ENCODE peak calls at places on chromosomes 13 and 19, in eight cellular contexts. One of them, this sample, is unnamed.

GRCh38 chr13:84097148-84097547 is 214.9 kb upstream of the SLITRK1 start:
- DNase-seq in tibial nerve: no peak
- DNase-seq in fibroblast of the aortic adventitia: no peak
- DNase-seq in RWPE1: no peak
- DNase-seq in left kidney: no peak
- DNase-seq in NCI-H146: no peak
- DNase-seq in GM12865: no peak
- DNase-seq in adipocyte: no peak
- DNase-seq in this sample: no peak

GRCh38 chr19:38068851-38069250 is 155.2 kb downstream of the DPF1 start:
- DNase-seq in NCI-H146: peak; percentile 86
- DNase-seq in GM12865: no peak
- DNase-seq in left kidney: no peak
- DNase-seq in tibial nerve: no peak
- DNase-seq in adipocyte: no peak
- DNase-seq in RWPE1: no peak
- DNase-seq in fibroblast of the aortic adventitia: no peak
- DNase-seq in this sample: no peak

GRCh38 chr19:10418281-10419199 is 1.8 kb upstream of the PDE4A start:
- DNase-seq in adipocyte: peak; percentile 40
- DNase-seq in NCI-H146: peak; percentile 53
- DNase-seq in RWPE1: no peak
- DNase-seq in GM12865: no peak
- DNase-seq in left kidney: peak; percentile 50
- DNase-seq in tibial nerve: no peak
- DNase-seq in fibroblast of the aortic adventitia: peak; percentile 22
- DNase-seq in this sample: no peak

GRCh38 chr19:46460981-46461380 is 10.4 kb downstream of the PNMA8A start:
- DNase-seq in adipocyte: no peak
- DNase-seq in fibroblast of the aortic adventitia: no peak
- DNase-seq in GM12865: no peak
- DNase-seq in NCI-H146: no peak
- DNase-seq in RWPE1: no peak
- DNase-seq in left kidney: no peak
- DNase-seq in tibial nerve: no peak
- DNase-seq in this sample: no peak

GRCh38 chr13:23463631-23464030 is 30.1 kb upstream of the SACS start:
- DNase-seq in fibroblast of the aortic adventitia: peak; percentile 35
- DNase-seq in GM12865: no peak
- DNase-seq in adipocyte: no peak
- DNase-seq in left kidney: no peak
- DNase-seq in NCI-H146: no peak
- DNase-seq in tibial nerve: no peak
- DNase-seq in RWPE1: no peak
- DNase-seq in this sample: peak; percentile 32

GRCh38 chr13:23384111-23384510 is 49.4 kb downstream of the SACS start:
- DNase-seq in GM12865: peak; percentile 78
- DNase-seq in left kidney: no peak
- DNase-seq in tibial nerve: no peak
- DNase-seq in adipocyte: peak; percentile 44
- DNase-seq in RWPE1: no peak
- DNase-seq in NCI-H146: no peak
- DNase-seq in fibroblast of the aortic adventitia: peak; percentile 15
- DNase-seq in this sample: no peak

GRCh38 chr13:48265217-48265815 is 32.3 kb downstream of the ITM2B start:
- DNase-seq in NCI-H146: no peak
- DNase-seq in tibial nerve: peak; percentile 14
- DNase-seq in adipocyte: no peak
- DNase-seq in GM12865: peak; percentile 64
- DNase-seq in left kidney: no peak
- DNase-seq in RWPE1: no peak
- DNase-seq in fibroblast of the aortic adventitia: no peak
- DNase-seq in this sample: no peak

GRCh38 chr13:66530686-66531085 is 699.5 kb downstream of the PCDH9 start:
- DNase-seq in adipocyte: no peak
- DNase-seq in NCI-H146: no peak
- DNase-seq in GM12865: no peak
- DNase-seq in tibial nerve: no peak
- DNase-seq in left kidney: no peak
- DNase-seq in RWPE1: no peak
- DNase-seq in fibroblast of the aortic adventitia: no peak
- DNase-seq in this sample: no peak

GRCh38 chr13:106311004-106311403 is 224.5 kb downstream of the EFNB2 start:
- DNase-seq in GM12865: no peak
- DNase-seq in RWPE1: no peak
- DNase-seq in NCI-H146: no peak
- DNase-seq in left kidney: no peak
- DNase-seq in tibial nerve: no peak
- DNase-seq in fibroblast of the aortic adventitia: no peak
- DNase-seq in adipocyte: no peak
- DNase-seq in this sample: no peak

GRCh38 chr13:44854264-44855060 is 134.8 kb downstream of the NUFIP1 start:
- DNase-seq in tibial nerve: no peak
- DNase-seq in NCI-H146: peak; percentile 82
- DNase-seq in GM12865: no peak
- DNase-seq in left kidney: peak; percentile 35
- DNase-seq in RWPE1: no peak
- DNase-seq in fibroblast of the aortic adventitia: no peak
- DNase-seq in adipocyte: no peak
- DNase-seq in this sample: no peak

GRCh38 chr19:14090509-14091085 is at the start of gene SAMD1:
- DNase-seq in RWPE1: peak; percentile 91
- DNase-seq in adipocyte: peak; percentile 97
- DNase-seq in tibial nerve: peak; percentile 86
- DNase-seq in fibroblast of the aortic adventitia: peak; percentile 89
- DNase-seq in NCI-H146: peak; percentile 93
- DNase-seq in left kidney: peak; percentile 97
- DNase-seq in GM12865: peak; percentile 95
- DNase-seq in this sample: peak; percentile 95

GRCh38 chr13:24664726-24665409 is 15.3 kb upstream of the ATP12A start:
- DNase-seq in RWPE1: peak; percentile 68
- DNase-seq in GM12865: no peak
- DNase-seq in adipocyte: peak; percentile 25
- DNase-seq in tibial nerve: no peak
- DNase-seq in fibroblast of the aortic adventitia: no peak
- DNase-seq in NCI-H146: no peak
- DNase-seq in left kidney: no peak
- DNase-seq in this sample: peak; percentile 14

GRCh38 chr13:52849727-52850395 is 1.4 kb upstream of the PCDH8 start:
- DNase-seq in tibial nerve: no peak
- DNase-seq in RWPE1: no peak
- DNase-seq in adipocyte: no peak
- DNase-seq in GM12865: no peak
- DNase-seq in left kidney: no peak
- DNase-seq in NCI-H146: peak; percentile 42
- DNase-seq in fibroblast of the aortic adventitia: no peak
- DNase-seq in this sample: no peak

GRCh38 chr13:95317037-95317989 is 16.1 kb upstream of the ABCC4 start:
- DNase-seq in fibroblast of the aortic adventitia: no peak
- DNase-seq in tibial nerve: no peak
- DNase-seq in RWPE1: no peak
- DNase-seq in NCI-H146: no peak
- DNase-seq in left kidney: peak; percentile 37
- DNase-seq in adipocyte: no peak
- DNase-seq in GM12865: no peak
- DNase-seq in this sample: peak; percentile 47

GRCh38 chr19:6088677-6089063 is 21.6 kb downstream of the RFX2 start:
- DNase-seq in NCI-H146: no peak
- DNase-seq in left kidney: no peak
- DNase-seq in tibial nerve: no peak
- DNase-seq in adipocyte: no peak
- DNase-seq in GM12865: peak; percentile 46
- DNase-seq in fibroblast of the aortic adventitia: peak; percentile 82
- DNase-seq in RWPE1: peak; percentile 56
- DNase-seq in this sample: peak; percentile 39

GRCh38 chr13:40452741-40453665 is 213.4 kb downstream of the FOXO1 start:
- DNase-seq in NCI-H146: no peak
- DNase-seq in tibial nerve: no peak
- DNase-seq in left kidney: no peak
- DNase-seq in adipocyte: no peak
- DNase-seq in fibroblast of the aortic adventitia: peak; percentile 49
- DNase-seq in GM12865: no peak
- DNase-seq in RWPE1: peak; percentile 89
- DNase-seq in this sample: peak; percentile 35

GRCh38 chr13:113099142-113099541 is 6.4 kb upstream of the F7 start:
- DNase-seq in tibial nerve: no peak
- DNase-seq in RWPE1: no peak
- DNase-seq in NCI-H146: no peak
- DNase-seq in adipocyte: no peak
- DNase-seq in left kidney: no peak
- DNase-seq in fibroblast of the aortic adventitia: no peak
- DNase-seq in GM12865: no peak
- DNase-seq in this sample: no peak

GRCh38 chr19:48614436-48615144 is at the start of gene FAM83E:
- DNase-seq in tibial nerve: no peak
- DNase-seq in RWPE1: peak; percentile 80
- DNase-seq in GM12865: peak; percentile 44
- DNase-seq in NCI-H146: no peak
- DNase-seq in adipocyte: no peak
- DNase-seq in left kidney: no peak
- DNase-seq in fibroblast of the aortic adventitia: no peak
- DNase-seq in this sample: peak; percentile 28

GRCh38 chr19:33715462-33715861 is 81.2 kb upstream of the KCTD15 start:
- DNase-seq in tibial nerve: no peak
- DNase-seq in NCI-H146: no peak
- DNase-seq in left kidney: no peak
- DNase-seq in fibroblast of the aortic adventitia: no peak
- DNase-seq in GM12865: no peak
- DNase-seq in RWPE1: no peak
- DNase-seq in adipocyte: no peak
- DNase-seq in this sample: no peak

GRCh38 chr13:46184277-46184699 is 2.3 kb upstream of the LCP1 start:
- DNase-seq in fibroblast of the aortic adventitia: no peak
- DNase-seq in left kidney: peak; percentile 48
- DNase-seq in tibial nerve: peak; percentile 55
- DNase-seq in GM12865: peak; percentile 89
- DNase-seq in adipocyte: no peak
- DNase-seq in RWPE1: no peak
- DNase-seq in NCI-H146: peak; percentile 9
- DNase-seq in this sample: no peak

GRCh38 chr19:55454787-55455243 is 6.6 kb downstream of the ISOC2 start:
- DNase-seq in adipocyte: peak; percentile 59
- DNase-seq in NCI-H146: peak; percentile 63
- DNase-seq in RWPE1: peak; percentile 42
- DNase-seq in GM12865: peak; percentile 59
- DNase-seq in tibial nerve: no peak
- DNase-seq in fibroblast of the aortic adventitia: no peak
- DNase-seq in left kidney: peak; percentile 67
- DNase-seq in this sample: peak; percentile 44

GRCh38 chr13:97781891-97782305 is 171.6 kb upstream of the IPO5 start:
- DNase-seq in fibroblast of the aortic adventitia: no peak
- DNase-seq in left kidney: no peak
- DNase-seq in NCI-H146: no peak
- DNase-seq in GM12865: no peak
- DNase-seq in RWPE1: no peak
- DNase-seq in tibial nerve: peak; percentile 34
- DNase-seq in adipocyte: peak; percentile 9
- DNase-seq in this sample: peak; percentile 12

GRCh38 chr13:109835321-109835720 is 48.9 kb upstream of the IRS2 start:
- DNase-seq in GM12865: no peak
- DNase-seq in NCI-H146: no peak
- DNase-seq in RWPE1: no peak
- DNase-seq in left kidney: no peak
- DNase-seq in adipocyte: no peak
- DNase-seq in tibial nerve: no peak
- DNase-seq in fibroblast of the aortic adventitia: no peak
- DNase-seq in this sample: no peak

GRCh38 chr13:111947876-111948275 is 119.1 kb upstream of the SOX1 start:
- DNase-seq in left kidney: no peak
- DNase-seq in adipocyte: no peak
- DNase-seq in RWPE1: no peak
- DNase-seq in NCI-H146: no peak
- DNase-seq in tibial nerve: no peak
- DNase-seq in fibroblast of the aortic adventitia: no peak
- DNase-seq in GM12865: no peak
- DNase-seq in this sample: no peak

GRCh38 chr19:42965204-42965603 is 28.2 kb upstream of the PSG7 start:
- DNase-seq in fibroblast of the aortic adventitia: peak; percentile 57
- DNase-seq in left kidney: no peak
- DNase-seq in GM12865: no peak
- DNase-seq in RWPE1: peak; percentile 45
- DNase-seq in adipocyte: peak; percentile 43
- DNase-seq in NCI-H146: no peak
- DNase-seq in tibial nerve: no peak
- DNase-seq in this sample: peak; percentile 54

GRCh38 chr19:53868892-53869804 is 1.5 kb downstream of the MYADM start:
- DNase-seq in left kidney: peak; percentile 95
- DNase-seq in GM12865: peak; percentile 22
- DNase-seq in tibial nerve: peak; percentile 70
- DNase-seq in adipocyte: peak; percentile 93
- DNase-seq in fibroblast of the aortic adventitia: peak; percentile 85
- DNase-seq in RWPE1: peak; percentile 86
- DNase-seq in NCI-H146: peak; percentile 37
- DNase-seq in this sample: peak; percentile 96

GRCh38 chr13:30142502-30143211 is 164.7 kb downstream of the KATNAL1 start:
- DNase-seq in fibroblast of the aortic adventitia: peak; percentile 99
- DNase-seq in RWPE1: peak; percentile 72
- DNase-seq in adipocyte: peak; percentile 85
- DNase-seq in GM12865: peak; percentile 59
- DNase-seq in left kidney: peak; percentile 82
- DNase-seq in NCI-H146: peak; percentile 17
- DNase-seq in tibial nerve: peak; percentile 62
- DNase-seq in this sample: peak; percentile 98

GRCh38 chr19:3656073-3656746 is 29.6 kb upstream of the CACTIN start:
- DNase-seq in fibroblast of the aortic adventitia: no peak
- DNase-seq in adipocyte: no peak
- DNase-seq in GM12865: no peak
- DNase-seq in tibial nerve: no peak
- DNase-seq in left kidney: no peak
- DNase-seq in RWPE1: peak; percentile 37
- DNase-seq in NCI-H146: no peak
- DNase-seq in this sample: peak; percentile 28

GRCh38 chr19:1470864-1471513 is 8.0 kb downstream of the C19orf25 start:
- DNase-seq in RWPE1: no peak
- DNase-seq in GM12865: no peak
- DNase-seq in tibial nerve: no peak
- DNase-seq in fibroblast of the aortic adventitia: no peak
- DNase-seq in adipocyte: no peak
- DNase-seq in left kidney: peak; percentile 73
- DNase-seq in NCI-H146: peak; percentile 53
- DNase-seq in this sample: no peak

GRCh38 chr13:48818495-48818961 is 157.2 kb upstream of the FNDC3A start:
- DNase-seq in fibroblast of the aortic adventitia: peak; percentile 92
- DNase-seq in GM12865: no peak
- DNase-seq in tibial nerve: no peak
- DNase-seq in NCI-H146: no peak
- DNase-seq in left kidney: no peak
- DNase-seq in adipocyte: peak; percentile 88
- DNase-seq in RWPE1: peak; percentile 51
- DNase-seq in this sample: peak; percentile 89

GRCh38 chr19:4524808-4525562 is 6.7 kb upstream of the PLIN4 start:
- DNase-seq in RWPE1: peak; percentile 49
- DNase-seq in adipocyte: peak; percentile 67
- DNase-seq in tibial nerve: peak; percentile 63
- DNase-seq in GM12865: peak; percentile 62
- DNase-seq in left kidney: peak; percentile 61
- DNase-seq in NCI-H146: peak; percentile 8
- DNase-seq in fibroblast of the aortic adventitia: peak; percentile 37
- DNase-seq in this sample: peak; percentile 42

GRCh38 chr19:12837225-12837624 is 1.1 kb upstream of the MAST1 start:
- DNase-seq in tibial nerve: no peak
- DNase-seq in RWPE1: peak; percentile 79
- DNase-seq in GM12865: no peak
- DNase-seq in left kidney: no peak
- DNase-seq in adipocyte: no peak
- DNase-seq in fibroblast of the aortic adventitia: no peak
- DNase-seq in NCI-H146: no peak
- DNase-seq in this sample: no peak

GRCh38 chr13:21333186-21333585 is 125.9 kb downstream of the ZDHHC20 start:
- DNase-seq in RWPE1: no peak
- DNase-seq in GM12865: no peak
- DNase-seq in fibroblast of the aortic adventitia: peak; percentile 8
- DNase-seq in left kidney: no peak
- DNase-seq in adipocyte: no peak
- DNase-seq in tibial nerve: no peak
- DNase-seq in NCI-H146: no peak
- DNase-seq in this sample: no peak

GRCh38 chr13:101698400-101698799 is 245.9 kb downstream of the ITGBL1 start:
- DNase-seq in fibroblast of the aortic adventitia: peak; percentile 46
- DNase-seq in NCI-H146: no peak
- DNase-seq in tibial nerve: no peak
- DNase-seq in RWPE1: peak; percentile 14
- DNase-seq in adipocyte: peak; percentile 41
- DNase-seq in left kidney: no peak
- DNase-seq in GM12865: no peak
- DNase-seq in this sample: no peak